ENCODE peak calls at places on chromosomes 2 and 18, in nine cellular contexts. A is Caco-2; L is GM23248; F is lower lobe of right lung; V is K562; Y is SK-N-SH; E is ascending aorta; D is CD8-positive, alpha-beta memory T cell; U is adrenal gland. M is an unnamed sample.

GRCh38 chr2:209936106-209936663 is 66.3 kb upstream of the RPE start:
- DNase-seq in F (no peak), D (no peak), L (no peak), V (no peak), E (no peak), Y (no peak), U (no peak), A (no peak), M (no peak)

GRCh38 chr18:74506405-74507119 is 10.4 kb downstream of the CNDP2 start:
- DNase-seq in U (no peak), Y (no peak), A (no peak), E (peak; percentile 58), F (no peak), V (no peak), D (no peak), L (no peak), M (no peak)

GRCh38 chr2:127574656-127575055 is 39.2 kb downstream of the MYO7B start:
- DNase-seq in U (no peak), D (no peak), F (no peak), L (no peak), Y (no peak), A (peak; percentile 3), E (peak; percentile 15), V (no peak), M (no peak)

GRCh38 chr2:152304845-152305244 is 30.1 kb upstream of the FMNL2 start:
- DNase-seq in F (no peak), E (no peak), Y (no peak), A (no peak), U (no peak), V (no peak), L (peak; percentile 44), D (no peak), M (no peak)

GRCh38 chr2:107072150-107072940 is 186.4 kb upstream of the ST6GAL2 start:
- DNase-seq in A (no peak), Y (no peak), V (no peak), U (no peak), F (no peak), L (peak; percentile 5), E (no peak), D (no peak), M (no peak)

GRCh38 chr18:59446012-59446411 is 86.9 kb upstream of the LMAN1 start:
- DNase-seq in F (no peak), Y (no peak), E (no peak), D (no peak), L (peak; percentile 52), V (no peak), U (no peak), A (no peak), M (no peak)

GRCh38 chr2:11647834-11648600 is 22.0 kb downstream of the NTSR2 start:
- DNase-seq in D (no peak), Y (no peak), F (no peak), V (no peak), A (no peak), L (peak; percentile 30), U (no peak), E (no peak), M (no peak)

GRCh38 chr2:109059474-109060165 is 69.4 kb upstream of the SH3RF3 start:
- DNase-seq in F (no peak), U (no peak), E (no peak), D (no peak), Y (peak; percentile 78), V (no peak), L (no peak), A (no peak), M (no peak)

GRCh38 chr2:239465017-239466001 is 64.5 kb upstream of the HDAC4 start:
- DNase-seq in V (no peak), A (no peak), U (peak; percentile 90), E (peak; percentile 92), L (peak; percentile 55), Y (no peak), F (peak; percentile 91), D (no peak), M (no peak)

GRCh38 chr18:36308711-36309435 is 11.4 kb downstream of the FHOD3 start:
- DNase-seq in A (no peak), V (no peak), L (no peak), F (no peak), U (no peak), D (no peak), Y (peak; percentile 39), E (no peak), M (no peak)

GRCh38 chr2:172101008-172101706 is 1.5 kb downstream of the DLX2 start:
- DNase-seq in L (peak; percentile 70), V (peak; percentile 3), U (no peak), A (no peak), D (no peak), F (no peak), E (no peak), Y (peak; percentile 33), M (no peak)

GRCh38 chr18:31498450-31499156 is 626 bp downstream of the DSG2 start:
- DNase-seq in F (no peak), U (peak; percentile 24), V (peak; percentile 56), E (no peak), A (no peak), Y (no peak), L (no peak), D (no peak), M (no peak)

GRCh38 chr2:74857215-74857614 is 23.3 kb downstream of the HK2 start:
- DNase-seq in U (no peak), A (no peak), L (no peak), V (no peak), E (no peak), Y (no peak), D (no peak), F (no peak), M (no peak)
- H3K4me1 ChIP-seq in U (no peaks in the 10 kb centered on the region), A (peaks cover 33% of the 10 kb centered on the region), L (peaks cover 7% of the 10 kb centered on the region), V (peaks cover 8% of the 10 kb centered on the region), E (no peaks in the 10 kb centered on the region), Y (peaks cover 17% of the 10 kb centered on the region), D (no peaks in the 10 kb centered on the region), F (peaks cover 62% of the 10 kb centered on the region), M (no peaks in the 10 kb centered on the region)

GRCh38 chr2:96864343-96865091 is 5.4 kb downstream of the SEMA4C start:
- DNase-seq in U (no peak), Y (no peak), A (no peak), V (no peak), L (no peak), D (no peak), F (peak; percentile 85), E (no peak), M (no peak)

GRCh38 chr2:96865654-96866053 is 4.2 kb downstream of the SEMA4C start:
- DNase-seq in A (no peak), U (no peak), V (no peak), E (no peak), Y (no peak), L (no peak), F (no peak), D (no peak), M (no peak)

GRCh38 chr2:96866986-96867755 is 2.7 kb downstream of the SEMA4C start:
- DNase-seq in E (no peak), V (no peak), L (no peak), D (no peak), A (no peak), F (no peak), Y (no peak), U (no peak), M (no peak)

GRCh38 chr2:96866586-96866985 is 3.3 kb downstream of the SEMA4C start:
- DNase-seq in U (no peak), E (no peak), D (no peak), A (no peak), L (no peak), Y (no peak), V (no peak), F (no peak), M (no peak)

DNA sequence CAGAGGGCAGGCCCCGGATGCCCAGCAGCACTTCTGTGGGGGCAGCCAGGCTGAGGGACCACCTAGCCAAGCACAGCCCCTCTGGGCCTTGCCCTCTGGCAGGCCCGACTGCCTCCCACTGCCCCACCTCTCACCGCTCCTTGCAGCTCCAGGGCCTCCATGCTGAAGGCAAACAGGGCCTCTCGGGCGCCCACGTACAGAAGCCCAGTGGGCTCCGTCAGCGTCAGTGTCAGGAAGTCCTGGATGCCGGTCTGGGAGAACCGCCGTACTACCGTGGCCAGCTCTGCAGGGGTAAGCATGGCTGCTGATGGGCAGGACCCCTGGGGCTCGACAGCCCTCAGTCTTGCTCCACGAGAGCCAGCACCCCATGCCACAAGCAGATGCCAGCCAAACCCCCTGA is 3.7 kb downstream of the SEMA4C start:
- DNase-seq in V (no peak), F (no peak), L (no peak), E (no peak), A (no peak), Y (no peak), U (no peak), D (no peak), M (no peak)
- H3K36me3 ChIP-seq in V (peaks cover 70% of the 10 kb centered on the region), F (peaks cover 64% of the 10 kb centered on the region), L (peaks cover 6% of the 10 kb centered on the region), E (peaks cover 61% of the 10 kb centered on the region), A (peaks cover 8% of the 10 kb centered on the region), Y (peaks cover 54% of the 10 kb centered on the region), U (no peaks in the 10 kb centered on the region), D (peaks cover 17% of the 10 kb centered on the region), M (peaks cover 23% of the 10 kb centered on the region)

GRCh38 chr2:112870851-112871830 is 34.6 kb upstream of the IL1B start:
- DNase-seq in F (no peak), L (no peak), A (no peak), E (no peak), V (no peak), Y (no peak), D (no peak), U (no peak), M (no peak)

GRCh38 chr2:112864072-112864471 is 27.5 kb upstream of the IL1B start:
- DNase-seq in Y (no peak), V (no peak), L (no peak), A (no peak), E (no peak), U (no peak), F (no peak), D (no peak), M (no peak)

GRCh38 chr2:112869258-112869842 is 32.8 kb upstream of the IL1B start:
- DNase-seq in A (no peak), D (no peak), V (peak; percentile 69), Y (no peak), L (peak; percentile 82), F (peak; percentile 93), E (no peak), U (peak; percentile 28), M (no peak)

GRCh38 chr2:112867701-112868631 is 31.4 kb upstream of the IL1B start:
- DNase-seq in V (no peak), L (peak; percentile 20), Y (no peak), F (no peak), A (no peak), E (no peak), U (no peak), D (no peak), M (no peak)

GRCh38 chr2:112866128-112866835 is 29.7 kb upstream of the IL1B start:
- DNase-seq in L (no peak), D (no peak), A (no peak), V (no peak), U (no peak), Y (no peak), E (no peak), F (no peak), M (no peak)
- H3K4me1 ChIP-seq in L (peaks cover 20% of the 10 kb centered on the region), D (no peaks in the 10 kb centered on the region), A (no peaks in the 10 kb centered on the region), V (peaks cover 12% of the 10 kb centered on the region), U (no peaks in the 10 kb centered on the region), Y (no peaks in the 10 kb centered on the region), E (no peaks in the 10 kb centered on the region), F (peaks cover 26% of the 10 kb centered on the region), M (no peaks in the 10 kb centered on the region)

DNA sequence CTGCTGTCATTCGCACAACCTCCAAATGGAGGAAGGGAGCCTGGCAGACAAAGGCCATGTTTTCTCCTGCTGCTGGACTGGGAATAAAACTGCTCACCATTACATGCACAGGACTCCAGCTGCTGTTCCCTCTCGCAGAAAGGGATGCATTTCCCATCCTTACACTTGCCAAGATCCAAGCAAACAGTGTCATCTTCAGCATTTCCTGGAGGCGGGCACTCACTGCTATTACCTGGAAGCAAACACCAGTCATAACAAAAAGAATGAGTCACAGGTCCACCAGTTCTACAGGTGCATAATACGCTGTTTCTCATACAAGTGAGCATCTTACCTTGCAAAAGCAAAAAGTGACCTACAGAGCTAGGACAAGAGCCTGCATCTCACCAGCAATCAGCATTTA is 22.7 kb downstream of the IAH1 start:
- DNase-seq in Y (no peak), L (no peak), A (no peak), D (no peak), E (no peak), F (no peak), V (no peak), U (no peak), M (peak; percentile 32)
- H3K36me3 ChIP-seq in Y (peaks cover 79% of the 10 kb centered on the region), L (peaks cover 56% of the 10 kb centered on the region), A (peaks cover 2% of the 10 kb centered on the region), D (peaks cover 30% of the 10 kb centered on the region), E (peaks cover 54% of the 10 kb centered on the region), F (peaks cover 96% of the 10 kb centered on the region), V (peaks cover 81% of the 10 kb centered on the region), U (no peaks in the 10 kb centered on the region), M (peaks cover 80% of the 10 kb centered on the region)